ENCODE peak calls at places on chromosomes 5 and 9, in five cellular contexts. B is astrocyte; I is NCI-H1105; A is stimulated activated CD4-positive, alpha-beta T cell treated with anti-CD3 and anti-CD28 coated beads, Interleukin-1b, Interleukin-23, amount 100 ng/mL, for 1 hour; Q is T-helper 2 cell. C is an unnamed sample.

GRCh38 chr9:110555971-110556370 is 23.6 kb downstream of the SVEP1 start:
- DNase-seq in Q (no peak), I (no peak), B (peak; percentile 88), A (no peak), C (no peak)

GRCh38 chr5:159331099-159331973 is 1.0 kb upstream of the IL12B start:
- DNase-seq in B (no peak), I (no peak), Q (peak; percentile 62), A (peak; percentile 67), C (peak; percentile 64)

GRCh38 chr9:31412081-31412480 is 972.4 kb upstream of the ACO1 start:
- DNase-seq in A (no peak), B (no peak), I (no peak), Q (no peak), C (no peak)

GRCh38 chr5:174309131-174309845 is 263.8 kb downstream of the NSG2 start:
- DNase-seq in I (no peak), Q (no peak), B (no peak), A (no peak), C (no peak)

GRCh38 chr9:121288874-121289553 is 21.1 kb downstream of the GSN start:
- DNase-seq in Q (no peak), B (peak; percentile 88), A (no peak), I (no peak), C (no peak)

GRCh38 chr9:114409842-114410241 is 22.1 kb upstream of the AKNA start:
- DNase-seq in A (no peak), B (no peak), Q (no peak), I (no peak), C (no peak)

GRCh38 chr9:13917534-13917933 is 396.4 kb downstream of the NFIB start:
- DNase-seq in A (no peak), Q (no peak), I (no peak), B (no peak), C (no peak)

GRCh38 chr5:95748133-95748532 is 17.0 kb downstream of the RHOBTB3 start:
- DNase-seq in I (no peak), B (no peak), A (no peak), Q (no peak), C (no peak)

GRCh38 chr9:128070874-128071273 is 2.8 kb downstream of the SLC25A25 start:
- DNase-seq in B (no peak), I (no peak), A (no peak), Q (no peak), C (no peak)

GRCh38 chr9:38671748-38672147 is 48.2 kb downstream of the FAM240B start:
- DNase-seq in I (no peak), A (no peak), B (no peak), Q (no peak), C (no peak)

GRCh38 chr9:135240222-135240621 is 152.8 kb downstream of the OLFM1 start:
- DNase-seq in A (no peak), B (no peak), I (no peak), Q (no peak), C (no peak)

GRCh38 chr5:129046151-129046550 is 48.4 kb upstream of the ISOC1 start:
- DNase-seq in I (no peak), A (no peak), B (no peak), Q (no peak), C (no peak)

GRCh38 chr5:93454896-93455295 is 126.1 kb downstream of the NR2F1-AS1 start:
- DNase-seq in Q (no peak), A (no peak), B (peak; percentile 48), I (no peak), C (no peak)

GRCh38 chr5:98770158-98770910 is 3.1 kb upstream of the RGMB start:
- DNase-seq in Q (no peak), A (no peak), I (no peak), B (peak; percentile 54), C (no peak)

GRCh38 chr9:79057576-79057975 is 514.2 kb upstream of the TLE4 start:
- DNase-seq in Q (no peak), A (no peak), B (no peak), I (no peak), C (no peak)

GRCh38 chr5:10460252-10460906 is 18.7 kb downstream of the ROPN1L start:
- DNase-seq in A (no peak), B (no peak), Q (no peak), I (no peak), C (no peak)

GRCh38 chr5:96330532-96331140 is 102.4 kb downstream of the PCSK1 start:
- DNase-seq in Q (no peak), B (no peak), A (no peak), I (no peak), C (no peak)

GRCh38 chr9:35203531-35203930 is 41.7 kb downstream of the UNC13B start:
- DNase-seq in Q (no peak), B (no peak), I (no peak), A (no peak), C (no peak)

GRCh38 chr9:89781838-89782237 is 177.0 kb downstream of the GADD45G start:
- DNase-seq in I (no peak), Q (no peak), B (no peak), A (no peak), C (no peak)

GRCh38 chr9:29129763-29130162 is 1556.5 kb upstream of the C9orf72 start:
- DNase-seq in B (no peak), I (no peak), Q (no peak), A (no peak), C (no peak)

GRCh38 chr5:87916320-87916719 is 352.3 kb downstream of the TMEM161B start:
- DNase-seq in B (no peak), A (no peak), Q (no peak), I (no peak), C (no peak)

GRCh38 chr9:87267251-87267679 is 230.4 kb upstream of the DAPK1 start:
- DNase-seq in B (no peak), Q (no peak), I (no peak), A (no peak), C (no peak)

GRCh38 chr5:116361171-116361967 is 213.3 kb downstream of the SEMA6A start:
- DNase-seq in I (no peak), A (no peak), Q (no peak), B (peak; percentile 8), C (no peak)

GRCh38 chr5:84378420-84378819 is 6.3 kb downstream of the EDIL3 start:
- DNase-seq in B (peak; percentile 98), A (no peak), Q (no peak), I (no peak), C (no peak)

GRCh38 chr5:105849701-105850100 is 1821.0 kb downstream of the EFNA5 start:
- DNase-seq in I (no peak), A (no peak), B (peak; percentile 8), Q (no peak), C (no peak)

GRCh38 chr9:131732636-131733340 is 7.1 kb downstream of the RAPGEF1 start:
- DNase-seq in Q (no peak), A (no peak), B (no peak), I (no peak), C (no peak)

GRCh38 chr5:109136906-109137305 is 272.9 kb downstream of the PJA2 start:
- DNase-seq in Q (no peak), I (no peak), A (no peak), B (no peak), C (no peak)

GRCh38 chr9:105114318-105114717 is 130.1 kb upstream of the SLC44A1 start:
- DNase-seq in A (no peak), B (no peak), Q (no peak), I (no peak), C (no peak)

GRCh38 chr5:103489293-103489692 is 73.3 kb downstream of the NUDT12 start:
- DNase-seq in A (no peak), Q (no peak), B (no peak), I (no peak), C (no peak)

GRCh38 chr5:118698774-118699173 is 289.6 kb downstream of the DTWD2 start:
- DNase-seq in B (no peak), A (no peak), I (no peak), Q (no peak), C (no peak)

GRCh38 chr9:81562221-81563019 is 126.9 kb downstream of the TLE1 start:
- DNase-seq in A (no peak), Q (no peak), I (no peak), B (peak; percentile 89), C (no peak)

GRCh38 chr9:124251605-124252366 is 6.0 kb upstream of the NEK6 start:
- DNase-seq in B (peak; percentile 78), A (no peak), I (no peak), Q (no peak), C (no peak)

GRCh38 chr5:40652441-40653220 is 27.1 kb upstream of the PTGER4 start:
- DNase-seq in Q (no peak), B (no peak), I (no peak), A (no peak), C (no peak)

GRCh38 chr5:176542596-176543427 is 5.6 kb upstream of the RNF44 start:
- DNase-seq in A (no peak), Q (no peak), B (no peak), I (no peak), C (no peak)

GRCh38 chr9:130763585-130764200 is 70.1 kb downstream of the EXOSC2 start:
- DNase-seq in B (no peak), I (no peak), A (no peak), Q (no peak), C (no peak)

GRCh38 chr9:37200572-37201005 is 80.2 kb downstream of the ZCCHC7 start:
- DNase-seq in B (peak; percentile 73), I (no peak), Q (no peak), A (no peak), C (no peak)

GRCh38 chr5:71904852-71905251 is 185.8 kb downstream of the CARTPT start:
- DNase-seq in B (no peak), A (no peak), Q (no peak), I (no peak), C (no peak)

GRCh38 chr5:39638803-39639202 is 214.0 kb upstream of the DAB2 start:
- DNase-seq in Q (no peak), I (no peak), B (no peak), A (no peak), C (no peak)